ENCODE peak calls at places on chromosomes 2 and 18, in eight cellular contexts. T is HFFc6; N is activated T-cell treated with anti-CD3 and anti-CD28 coated beads, Interleukin-2, amount 50 U/mL, for 72 hours; P is anterior cingulate cortex; I is ACHN; H is cardiac muscle cell; F is T-cell; A is cardiac fibroblast. Y is an unnamed sample.

GRCh38 chr2:152369176-152369860 is 34.3 kb downstream of the FMNL2 start:
- DNase-seq in F (no peak), T (peak), I (peak), A (peak), H (peak), P (no peak), N (no peak), Y (no peak)

GRCh38 chr2:106566050-106566449 is 78.9 kb downstream of the CD8B2 start:
- DNase-seq in I (no peak), A (no peak), F (no peak), T (peak), H (no peak), N (peak), P (no peak), Y (no peak)

GRCh38 chr2:21052044-21052443 is 8.2 kb upstream of the APOB start:
- DNase-seq in I (no peak), P (no peak), T (no peak), N (no peak), F (no peak), H (no peak), A (no peak), Y (no peak)

GRCh38 chr18:13380671-13381070 is 162.1 kb downstream of the LDLRAD4 start:
- DNase-seq in F (no peak), N (no peak), P (no peak), T (no peak), A (no peak), I (no peak), H (no peak), Y (no peak)

GRCh38 chr2:103155308-103155707 is 393.5 kb downstream of the TMEM182 start:
- DNase-seq in H (no peak), I (no peak), F (no peak), T (no peak), P (no peak), A (no peak), N (no peak), Y (no peak)

GRCh38 chr2:14516844-14517243 is 115.7 kb upstream of the LRATD1 start:
- DNase-seq in F (no peak), H (no peak), P (no peak), T (peak), A (peak), I (no peak), N (no peak), Y (no peak)

GRCh38 chr18:71293322-71293721 is 1004.5 kb downstream of the SOCS6 start:
- DNase-seq in H (peak), P (no peak), T (no peak), N (no peak), A (peak), F (no peak), I (no peak), Y (no peak)

GRCh38 chr18:48904086-48904485 is 46.7 kb downstream of the SMAD7 start:
- DNase-seq in F (no peak), T (no peak), I (no peak), N (no peak), H (no peak), A (peak), P (no peak), Y (no peak)

GRCh38 chr18:35635171-35635570 is 53.6 kb downstream of the GALNT1 start:
- DNase-seq in F (no peak), I (no peak), P (no peak), H (no peak), A (peak), N (no peak), T (peak), Y (no peak)

GRCh38 chr2:231672617-231673347 is 35.5 kb upstream of the PTMA start:
- DNase-seq in H (peak), I (peak), F (no peak), A (peak), P (no peak), T (no peak), N (no peak), Y (no peak)

GRCh38 chr2:9771481-9772017 is 71.7 kb upstream of the TAF1B start:
- DNase-seq in A (peak), N (no peak), F (no peak), T (peak), I (peak), P (peak), H (peak), Y (no peak)

GRCh38 chr2:201938151-201938815 is 95.4 kb upstream of the FZD7 start:
- DNase-seq in N (no peak), T (no peak), H (no peak), F (no peak), A (no peak), I (no peak), P (no peak), Y (no peak)

GRCh38 chr18:62458868-62459716 is 63.7 kb upstream of the ZCCHC2 start:
- DNase-seq in H (no peak), I (no peak), T (no peak), F (no peak), A (no peak), P (no peak), N (no peak), Y (no peak)

GRCh38 chr2:160582481-160583161 is 89.0 kb upstream of the RBMS1 start:
- DNase-seq in A (peak), F (no peak), H (peak), N (no peak), T (peak), I (peak), P (no peak), Y (no peak)

GRCh38 chr2:44479127-44479887 is 117.6 kb downstream of the CAMKMT start:
- DNase-seq in F (peak), T (peak), H (peak), I (peak), P (peak), N (peak), A (peak), Y (no peak)

GRCh38 chr2:10332402-10333246 is 29.9 kb downstream of the HPCAL1 start:
- DNase-seq in T (no peak), P (no peak), A (no peak), H (no peak), N (peak), I (no peak), F (no peak), Y (no peak)

GRCh38 chr2:233565685-233566140 is 869 bp downstream of the USP40 start:
- DNase-seq in A (no peak), N (no peak), P (no peak), T (no peak), F (no peak), I (no peak), H (no peak), Y (no peak)

GRCh38 chr2:225072444-225072843 is 30.2 kb upstream of the DOCK10 start:
- DNase-seq in T (no peak), P (no peak), F (no peak), H (no peak), N (no peak), A (no peak), I (no peak), Y (no peak)

GRCh38 chr2:56192664-56193305 is 9.0 kb downstream of the CCDC85A start:
- DNase-seq in I (no peak), P (no peak), N (no peak), F (no peak), A (no peak), T (no peak), H (no peak), Y (no peak)

GRCh38 chr2:110101280-110101844 is 14.3 kb downstream of the MALL start:
- DNase-seq in A (peak), T (peak), P (peak), N (no peak), I (peak), H (peak), F (no peak), Y (no peak)

GRCh38 chr2:147760984-147761383 is 83.8 kb upstream of the ACVR2A start:
- DNase-seq in F (no peak), H (no peak), I (no peak), N (no peak), T (no peak), A (no peak), P (no peak), Y (no peak)

GRCh38 chr2:166331468-166331867 is 44.3 kb downstream of the SCN9A start:
- DNase-seq in I (no peak), T (no peak), A (peak), F (no peak), H (no peak), N (no peak), P (no peak), Y (no peak)

GRCh38 chr18:29164020-29164706 is 987.2 kb upstream of the CDH2 start:
- DNase-seq in F (no peak), P (no peak), H (peak), T (peak), I (peak), N (no peak), A (peak), Y (no peak)

Y was measured in effector CD8-positive, alpha-beta T cell.